ENCODE peak calls at places on chromosomes 12 and 14, in four cellular contexts. A is cardiac muscle cell, E is HTR-8/SVneo, B is gastrocnemius medialis. H is an unnamed sample.

GRCh38 chr14:54175298-54175942 is 218.8 kb upstream of the BMP4 start:
- DNase-seq in A (peak; percentile 82), E (peak; percentile 80), B (peak; percentile 15), H (peak; percentile 73)

GRCh38 chr12:107843351-107844311 is 69.1 kb downstream of the ASCL4 start:
- DNase-seq in A (peak; percentile 6), E (no peak), B (no peak), H (peak; percentile 44)

GRCh38 chr12:128969480-128970055 is 116.3 kb downstream of the GLT1D1 start:
- DNase-seq in A (no peak), E (no peak), B (no peak), H (peak; percentile 42)

GRCh38 chr14:33307691-33308369 is 369.2 kb downstream of the NPAS3 start:
- DNase-seq in A (peak; percentile 69), E (no peak), B (peak; percentile 28), H (no peak)

GRCh38 chr14:24607081-24607480 is 2.4 kb downstream of the GZMH start:
- DNase-seq in A (no peak), E (no peak), B (no peak), H (no peak)

GRCh38 chr14:31484754-31485153 is 3.1 kb downstream of the GPR33 start:
- DNase-seq in A (no peak), E (no peak), B (no peak), H (no peak)

GRCh38 chr14:95886366-95886765 is 9.7 kb downstream of the TUNAR start:
- DNase-seq in A (no peak), E (no peak), B (no peak), H (no peak)

GRCh38 chr12:119311897-119312296 is 22.6 kb upstream of the CCDC60 start:
- DNase-seq in A (no peak), E (no peak), B (no peak), H (no peak)

GRCh38 chr12:50085615-50085928 is 430 bp downstream of the SMARCD1 start:
- DNase-seq in A (no peak), E (no peak), B (no peak), H (no peak)

GRCh38 chr14:99774526-99775307 is 18.5 kb upstream of the EML1 start:
- DNase-seq in A (peak; percentile 55), E (no peak), B (no peak), H (no peak)

GRCh38 chr14:65696801-65697200 is 284.3 kb downstream of the FUT8 start:
- DNase-seq in A (no peak), E (no peak), B (no peak), H (no peak)

GRCh38 chr14:58216544-58216943 is 16.6 kb downstream of the ACTR10 start:
- DNase-seq in A (no peak), E (peak; percentile 69), B (no peak), H (peak; percentile 17)

GRCh38 chr12:19261773-19262172 is 132.2 kb downstream of the PLEKHA5 start:
- DNase-seq in A (no peak), E (no peak), B (no peak), H (peak; percentile 35)

GRCh38 chr12:119115296-119115905 is 63.3 kb upstream of the HSPB8 start:
- DNase-seq in A (peak; percentile 62), E (peak; percentile 44), B (peak; percentile 23), H (peak; percentile 66)

GRCh38 chr12:27198036-27198435 is 46.0 kb upstream of the STK38L start:
- DNase-seq in A (peak; percentile 38), E (no peak), B (no peak), H (no peak)

GRCh38 chr12:57148469-57149308 is 1.3 kb upstream of the LRP1-AS start:
- DNase-seq in A (peak; percentile 90), E (no peak), B (peak; percentile 64), H (no peak)

GRCh38 chr12:4107436-4107878 is 166.1 kb upstream of the CCND2 start:
- DNase-seq in A (peak; percentile 61), E (peak; percentile 79), B (no peak), H (peak; percentile 82)

GRCh38 chr14:100554082-100554677 is 33.0 kb downstream of the BEGAIN start:
- DNase-seq in A (peak; percentile 30), E (no peak), B (no peak), H (no peak)

GRCh38 chr14:104345316-104346111 is 207.1 kb downstream of the KIF26A start:
- DNase-seq in A (no peak), E (no peak), B (no peak), H (no peak)

GRCh38 chr12:90833228-90833627 is 121.7 kb downstream of the CCER1 start:
- DNase-seq in A (no peak), E (no peak), B (no peak), H (no peak)

GRCh38 chr14:74444866-74445265 is 18.9 kb upstream of the SYNDIG1L start:
- DNase-seq in A (no peak), E (no peak), B (no peak), H (no peak)

H was measured in ACHN.